ENCODE peak calls at places on chromosomes 7 and 10, in four cellular contexts. H, Y, V and F are unnamed samples.

GRCh38 chr7:77940647-77941046 is 142.1 kb downstream of the PHTF2 start:
- DNase-seq in H (peak), Y (no peak), V (no peak), F (peak)

GRCh38 chr7:39501358-39501757 is 64.8 kb upstream of the YAE1 start:
- DNase-seq in H (no peak), Y (no peak), V (no peak), F (no peak)

GRCh38 chr10:77564781-77565589 is 72.6 kb downstream of the KCNMA1 start:
- DNase-seq in H (no peak), Y (no peak), V (no peak), F (peak)

GRCh38 chr10:18582803-18583202 is 68.6 kb downstream of the NSUN6 start:
- DNase-seq in H (no peak), Y (no peak), V (no peak), F (no peak)

GRCh38 chr7:20399516-20399915 is 68.8 kb downstream of the ITGB8 start:
- DNase-seq in H (no peak), Y (no peak), V (no peak), F (no peak)

GRCh38 chr7:148481965-148482626 is 108.5 kb upstream of the C7orf33 start:
- DNase-seq in H (no peak), Y (no peak), V (no peak), F (no peak)

GRCh38 chr7:29987821-29988317 is 1.7 kb downstream of the SCRN1 start:
- DNase-seq in H (no peak), Y (no peak), V (no peak), F (peak)

GRCh38 chr7:67045496-67045995 is 48.9 kb downstream of the TYW1 start:
- DNase-seq in H (no peak), Y (no peak), V (no peak), F (no peak)

GRCh38 chr10:121900443-121901174 is 27.2 kb downstream of the ATE1 start:
- DNase-seq in H (peak), Y (no peak), V (no peak), F (peak)

GRCh38 chr10:74032900-74033655 is 35.2 kb downstream of the VCL start:
- DNase-seq in H (no peak), Y (no peak), V (no peak), F (no peak)

GRCh38 chr10:112332509-112333228 is 41.2 kb upstream of the ACSL5 start:
- DNase-seq in H (peak), Y (peak), V (no peak), F (no peak)

GRCh38 chr10:116880716-116881440 is 31.6 kb downstream of the ENO4 start:
- DNase-seq in H (no peak), Y (no peak), V (no peak), F (no peak)

GRCh38 chr7:121475806-121476205 is 79.7 kb upstream of the FAM3C start:
- DNase-seq in H (no peak), Y (peak), V (no peak), F (peak)

GRCh38 chr10:9198611-9199010 is 1144.1 kb downstream of the GATA3 start:
- DNase-seq in H (no peak), Y (no peak), V (no peak), F (peak)

GRCh38 chr7:27171636-27172387 is 2.3 kb downstream of the HOXA10 start:
- DNase-seq in H (peak), Y (peak), V (no peak), F (peak)

GRCh38 chr10:7672366-7673134 is 5.8 kb upstream of the ITIH5 start:
- DNase-seq in H (no peak), Y (no peak), V (no peak), F (no peak)